ENCODE peak calls at places on chromosomes 7 and 10, in nine cellular contexts. Q is Jurkat, Clone E6-1; D is DMS153; V is choroid plexus epithelial cell; E is SW480; F is neural crest cell; R is stimulated activated CD4-positive, alpha-beta T cell treated with anti-CD3 and anti-CD28 coated beads, Interleukin-12 subunit alpha, Interleukin-12 subunit beta, amount 100 ng/mL, for 4 hours; S is non-pigmented ciliary epithelial cell; J is activated CD4-positive, alpha-beta T cell treated with anti-CD3 and anti-CD28 coated beads, Interleukin-2, amount 50 U/mL, for 1 hour. P is an unnamed sample.

GRCh38 chr7:29843106-29843505 is 36.8 kb downstream of the WIPF3 start:
- DNase-seq in Q (no peak), D (peak), V (no peak), E (no peak), F (peak), R (no peak), S (no peak), J (no peak), P (no peak)

GRCh38 chr7:155769701-155770100 is 42.6 kb downstream of the SHH start:
- DNase-seq in Q (no peak), D (no peak), V (peak), E (no peak), F (no peak), R (no peak), S (peak), J (no peak), P (peak)

GRCh38 chr7:132066776-132067175 is 509.5 kb downstream of the PLXNA4 start:
- DNase-seq in Q (no peak), D (no peak), V (peak), E (no peak), F (no peak), R (no peak), S (no peak), J (no peak), P (peak)

GRCh38 chr10:115432188-115432819 is 339.1 kb downstream of the ATRNL1 start:
- DNase-seq in Q (peak), D (peak), V (peak), E (peak), F (no peak), R (no peak), S (peak), J (no peak), P (peak)

GRCh38 chr7:76394962-76395361 is 14.5 kb downstream of the SSC4D start:
- DNase-seq in Q (no peak), D (no peak), V (no peak), E (no peak), F (no peak), R (no peak), S (no peak), J (no peak), P (peak)

GRCh38 chr10:93577565-93577964 is 11.1 kb downstream of the FFAR4 start:
- DNase-seq in Q (no peak), D (no peak), V (no peak), E (no peak), F (no peak), R (no peak), S (no peak), J (no peak), P (no peak)

GRCh38 chr7:99422091-99422624 is 13.4 kb downstream of the BUD31 start:
- DNase-seq in Q (no peak), D (peak), V (no peak), E (no peak), F (no peak), R (no peak), S (no peak), J (no peak), P (no peak)

GRCh38 chr7:78523903-78524302 is 725.3 kb downstream of the PHTF2 start:
- DNase-seq in Q (no peak), D (no peak), V (no peak), E (no peak), F (no peak), R (no peak), S (no peak), J (no peak), P (no peak)

GRCh38 chr7:138880881-138881577 is 83.0 kb upstream of the ATP6V0A4 start:
- DNase-seq in Q (no peak), D (no peak), V (no peak), E (no peak), F (no peak), R (no peak), S (no peak), J (no peak), P (no peak)

GRCh38 chr7:93889261-93889660 is 1.3 kb downstream of the TFPI2 start:
- DNase-seq in Q (no peak), D (no peak), V (peak), E (no peak), F (no peak), R (no peak), S (peak), J (no peak), P (peak)

GRCh38 chr7:114539575-114539974 is 125.0 kb downstream of the FOXP2 start:
- DNase-seq in Q (no peak), D (no peak), V (peak), E (peak), F (no peak), R (no peak), S (peak), J (no peak), P (peak)

GRCh38 chr10:131899695-131900349 is 986 bp upstream of the PPP2R2D start:
- DNase-seq in Q (no peak), D (no peak), V (no peak), E (peak), F (no peak), R (no peak), S (no peak), J (no peak), P (no peak)

GRCh38 chr7:103988468-103989199 is 824 bp downstream of the RELN start:
- DNase-seq in Q (no peak), D (no peak), V (peak), E (no peak), F (no peak), R (no peak), S (no peak), J (no peak), P (no peak)

GRCh38 chr10:128775743-128776142 is 649.5 kb upstream of the MKI67 start:
- DNase-seq in Q (no peak), D (no peak), V (no peak), E (no peak), F (no peak), R (no peak), S (no peak), J (no peak), P (no peak)

GRCh38 chr10:48900296-48900695 is 39.3 kb downstream of the LRRC18 start:
- DNase-seq in Q (no peak), D (no peak), V (no peak), E (no peak), F (no peak), R (no peak), S (no peak), J (no peak), P (no peak)

GRCh38 chr7:141989996-141990395 is 5.7 kb upstream of the MGAM start:
- DNase-seq in Q (no peak), D (no peak), V (no peak), E (no peak), F (no peak), R (no peak), S (no peak), J (no peak), P (no peak)

GRCh38 chr10:68099736-68100135 is 9.6 kb upstream of the MYPN start:
- DNase-seq in Q (no peak), D (no peak), V (peak), E (no peak), F (no peak), R (no peak), S (peak), J (no peak), P (peak)

GRCh38 chr10:43219848-43220247 is 47.0 kb downstream of the RASGEF1A start:
- DNase-seq in Q (no peak), D (no peak), V (no peak), E (no peak), F (no peak), R (no peak), S (no peak), J (no peak), P (no peak)

GRCh38 chr7:46932266-46932655 is 649.6 kb downstream of the TNS3 start:
- DNase-seq in Q (no peak), D (no peak), V (peak), E (no peak), F (no peak), R (no peak), S (no peak), J (no peak), P (no peak)

GRCh38 chr7:40715053-40715430 is 580.2 kb downstream of the SUGCT start:
- DNase-seq in Q (no peak), D (no peak), V (peak), E (no peak), F (no peak), R (no peak), S (peak), J (no peak), P (peak)

GRCh38 chr10:101235766-101236165 is 6.5 kb upstream of the LBX1 start:
- DNase-seq in Q (no peak), D (no peak), V (no peak), E (no peak), F (no peak), R (no peak), S (no peak), J (no peak), P (no peak)

GRCh38 chr10:112247791-112248190 is 35.4 kb upstream of the TECTB start:
- DNase-seq in Q (no peak), D (no peak), V (no peak), E (no peak), F (no peak), R (no peak), S (no peak), J (no peak), P (no peak)

GRCh38 chr10:5862360-5862929 is 27.2 kb downstream of the ANKRD16 start:
- DNase-seq in Q (no peak), D (no peak), V (peak), E (no peak), F (no peak), R (no peak), S (no peak), J (no peak), P (no peak)

GRCh38 chr10:84352251-84352842 is 24.0 kb downstream of the CCSER2 start:
- DNase-seq in Q (peak), D (no peak), V (peak), E (peak), F (peak), R (peak), S (no peak), J (peak), P (peak)